ENCODE peak calls at places on chromosomes 3 and 15, in four cellular contexts. T is MCF 10A, I is GDM1, J is AG04450. D is an unnamed sample.

GRCh38 chr3:106827515-106828213 is 549.6 kb upstream of the CCDC54 start:
- DNase-seq in T (no peak), I (no peak), J (no peak), D (peak; percentile 20)

GRCh38 chr3:159667261-159667660 is 321.4 kb upstream of the IL12A start:
- DNase-seq in T (no peak), I (no peak), J (no peak), D (no peak)

GRCh38 chr3:38646630-38647029 is 2.9 kb downstream of the SCN5A start:
- DNase-seq in T (peak; percentile 67), I (no peak), J (no peak), D (no peak)

GRCh38 chr15:71060983-71061382 is 54.3 kb upstream of the THSD4 start:
- DNase-seq in T (no peak), I (no peak), J (no peak), D (no peak)

GRCh38 chr15:31455499-31455898 is 128.9 kb downstream of the KLF13 start:
- DNase-seq in T (no peak), I (no peak), J (no peak), D (no peak)

GRCh38 chr3:65246561-65246960 is 558.8 kb upstream of the ADAMTS9 start:
- DNase-seq in T (no peak), I (no peak), J (no peak), D (no peak)

GRCh38 chr3:11204697-11205397 is 50.6 kb downstream of the HRH1 start:
- DNase-seq in T (no peak), I (no peak), J (no peak), D (no peak)

GRCh38 chr3:142445816-142446254 is 2.0 kb downstream of the XRN1 start:
- DNase-seq in T (peak; percentile 32), I (no peak), J (no peak), D (no peak)

GRCh38 chr3:146256851-146257486 is 6.1 kb upstream of the PLSCR4 start:
- DNase-seq in T (peak; percentile 19), I (no peak), J (peak; percentile 27), D (no peak)

GRCh38 chr3:103002447-103002846 is 567.6 kb downstream of the ZPLD1 start:
- DNase-seq in T (peak; percentile 13), I (no peak), J (no peak), D (no peak)

GRCh38 chr3:31572605-31573459 is 40.1 kb downstream of the STT3B start:
- DNase-seq in T (no peak), I (no peak), J (no peak), D (no peak)

GRCh38 chr15:71366522-71366921 is 251.3 kb downstream of the THSD4 start:
- DNase-seq in T (no peak), I (no peak), J (no peak), D (no peak)

GRCh38 chr3:152229692-152230091 is 39.0 kb upstream of the MBNL1 start:
- DNase-seq in T (no peak), I (no peak), J (no peak), D (no peak)

GRCh38 chr3:4805662-4806061 is 173.6 kb upstream of the BHLHE40 start:
- DNase-seq in T (no peak), I (no peak), J (no peak), D (no peak)

GRCh38 chr15:66833372-66833771 is 131.3 kb downstream of the SMAD6 start:
- DNase-seq in T (no peak), I (no peak), J (no peak), D (no peak)

GRCh38 chr3:151841801-151842200 is 27.9 kb downstream of the AADAC start:
- DNase-seq in T (no peak), I (no peak), J (no peak), D (no peak)

D was measured in RWPE1.